ENCODE peak calls at places on chromosome 16, in nine cellular contexts. E is A549, T is PC-3, R is gastrocnemius medialis, P is MM.1S, V is mucosa of descending colon, N is transverse colon, A is tibial artery, Q is Peyer's patch. C is an unnamed sample. For H3K4me1, the result is how much of the 10 kb centered on the place peaks cover.

GRCh38 chr16:89089142-89089541 is 4.5 kb upstream of the ACSF3 start:
- DNase-seq in A (no peak), R (no peak), E (no peak), N (no peak), V (no peak), P (no peak), Q (no peak), T (no peak), C (no peak)

GRCh38 chr16:1492923-1493745 is at the start of gene TELO2:
- DNase-seq in V (peak), A (peak), P (peak), T (peak), N (peak), Q (peak), E (peak), R (peak), C (no peak)

GRCh38 chr16:31134625-31135534 is 647 bp downstream of the PRSS8 start:
- DNase-seq in E (no peak), N (peak), A (no peak), T (peak), P (no peak), R (no peak), V (peak), Q (peak), C (no peak)

GRCh38 chr16:90020260-90020837 is 1.1 kb upstream of the DBNDD1 start:
- DNase-seq in R (no peak), P (no peak), A (no peak), T (no peak), V (peak), N (no peak), Q (no peak), E (no peak), C (no peak)

GRCh38 chr16:48834576-48834975 is 224.6 kb upstream of the N4BP1 start:
- DNase-seq in V (no peak), T (no peak), A (no peak), E (no peak), N (no peak), R (no peak), Q (no peak), P (no peak), C (no peak)

GRCh38 chr16:54077412-54077821 is 209.2 kb downstream of the IRX3 start:
- DNase-seq in E (peak), A (no peak), P (no peak), Q (no peak), R (no peak), V (no peak), N (no peak), T (peak), C (no peak)

GRCh38 chr16:55508941-55509920 is at the start of gene LPCAT2:
- DNase-seq in E (peak), T (peak), P (peak), A (peak), N (peak), V (peak), Q (peak), R (peak), C (no peak)

GRCh38 chr16:76199681-76200210 is 77.5 kb upstream of the CNTNAP4 start:
- DNase-seq in A (no peak), P (no peak), Q (no peak), E (no peak), T (no peak), V (no peak), R (no peak), N (no peak), C (no peak)

GRCh38 chr16:13171313-13171712 is 269.9 kb downstream of the SHISA9 start:
- DNase-seq in V (no peak), T (no peak), E (no peak), P (no peak), N (no peak), R (no peak), A (no peak), Q (no peak), C (no peak)

GRCh38 chr16:81940781-81941560 is 70.3 kb downstream of the SDR42E1 start:
- DNase-seq in R (no peak), V (no peak), T (peak), E (peak), P (no peak), N (no peak), Q (no peak), A (no peak), C (no peak)

GRCh38 chr16:12639044-12639443 is 164.6 kb downstream of the CPPED1 start:
- DNase-seq in T (no peak), E (no peak), P (no peak), Q (no peak), N (no peak), A (no peak), R (no peak), V (no peak), C (no peak)

GRCh38 chr16:35102780-35103403 is 1643.5 kb downstream of the TP53TG3F start:
- DNase-seq in V (no peak), E (no peak), P (no peak), R (no peak), A (no peak), Q (no peak), N (no peak), T (no peak), C (no peak)

GRCh38 chr16:67181346-67181745 is 2.4 kb downstream of the MATCAP1 start:
- DNase-seq in N (peak), A (no peak), T (peak), P (no peak), Q (no peak), R (no peak), V (no peak), E (no peak), C (no peak)

GRCh38 chr16:22977294-22977697 is 163.3 kb downstream of the HS3ST2 start:
- DNase-seq in T (peak), N (no peak), V (no peak), E (no peak), R (no peak), Q (no peak), A (no peak), P (peak), C (no peak)

GRCh38 chr16:80038566-80038965 is 438.0 kb upstream of the MAF start:
- DNase-seq in Q (no peak), A (no peak), V (no peak), N (no peak), T (no peak), E (no peak), P (no peak), R (no peak), C (no peak)

GRCh38 chr16:11955713-11956123 is 9.3 kb upstream of the TNFRSF17 start:
- DNase-seq in R (no peak), N (no peak), A (no peak), P (no peak), E (no peak), Q (no peak), T (peak), V (no peak), C (no peak)

GRCh38 chr16:65834680-65835079 is 531.8 kb upstream of the CDH5 start:
- DNase-seq in V (no peak), E (no peak), T (no peak), P (no peak), A (no peak), Q (no peak), R (no peak), N (no peak), C (no peak)

GRCh38 chr16:5502467-5502869 is 404.9 kb upstream of the EEF2KMT start:
- DNase-seq in Q (no peak), T (no peak), N (peak), A (no peak), P (no peak), R (no peak), E (peak), V (peak), C (no peak)

GRCh38 chr16:50160495-50161164 is 7.5 kb downstream of the TENT4B start:
- DNase-seq in P (no peak), E (no peak), N (no peak), A (no peak), T (no peak), Q (no peak), R (no peak), V (no peak), C (no peak)

GRCh38 chr16:72786606-72787005 is 261.3 kb downstream of the ZFHX3 start:
- DNase-seq in V (no peak), N (no peak), R (no peak), P (no peak), T (no peak), Q (no peak), A (no peak), E (no peak), C (no peak)

GRCh38 chr16:27798241-27798640 is 248.3 kb downstream of the KATNIP start:
- DNase-seq in Q (no peak), V (no peak), N (no peak), R (no peak), P (no peak), E (no peak), T (no peak), A (no peak), C (no peak)

GRCh38 chr16:75080205-75081029 is 36.2 kb downstream of the LDHD start:
- DNase-seq in E (no peak), V (no peak), N (no peak), R (no peak), T (peak), A (no peak), Q (no peak), P (no peak), C (no peak)

GRCh38 chr16:72797606-72798005 is 250.3 kb downstream of the ZFHX3 start:
- DNase-seq in E (no peak), R (no peak), A (no peak), P (no peak), Q (no peak), N (no peak), V (no peak), T (no peak), C (no peak)

GRCh38 chr16:29645699-29646187 is 17.3 kb upstream of the SPN start:
- DNase-seq in V (no peak), Q (no peak), E (no peak), R (no peak), N (no peak), A (no peak), P (peak), T (no peak), C (no peak)

GRCh38 chr16:66493490-66494401 is 56.2 kb downstream of the TK2 start:
- DNase-seq in N (no peak), Q (peak), R (no peak), V (peak), E (no peak), P (no peak), A (peak), T (no peak), C (no peak)

GRCh38 chr16:89402962-89403361 is 87.4 kb downstream of the ANKRD11 start:
- DNase-seq in Q (no peak), V (no peak), A (no peak), P (no peak), T (no peak), N (no peak), R (no peak), E (no peak), C (no peak)

GRCh38 chr16:51268237-51268636 is 117.2 kb upstream of the SALL1 start:
- DNase-seq in E (no peak), Q (no peak), A (no peak), P (no peak), T (no peak), V (no peak), N (no peak), R (no peak), C (no peak)

GRCh38 chr16:50666658-50667496 is 14.2 kb downstream of the SNX20 start:
- DNase-seq in P (no peak), N (no peak), A (no peak), T (no peak), E (no peak), Q (no peak), V (no peak), R (no peak), C (no peak)

GRCh38 chr16:90035902-90036301 is 16.6 kb upstream of the DBNDD1 start:
- DNase-seq in A (no peak), R (no peak), T (no peak), Q (no peak), P (no peak), E (no peak), V (no peak), N (no peak), C (no peak)

GRCh38 chr16:77679336-77679735 is 43.0 kb upstream of the NUDT7 start:
- DNase-seq in R (no peak), A (no peak), V (no peak), P (no peak), E (no peak), N (no peak), T (no peak), Q (no peak), C (no peak)

GRCh38 chr16:47561286-47561685 is 100.2 kb downstream of the PHKB start:
- DNase-seq in A (no peak), E (no peak), R (no peak), T (no peak), Q (no peak), P (no peak), V (no peak), N (no peak), C (no peak)

GRCh38 chr16:69880640-69881133 is 70.4 kb upstream of the CLEC18A start:
- DNase-seq in P (no peak), E (no peak), Q (no peak), N (no peak), V (no peak), T (no peak), R (no peak), A (no peak), C (no peak)

GRCh38 chr16:66612422-66612821 is 7.9 kb downstream of the CMTM3 start:
- DNase-seq in A (no peak), T (no peak), V (no peak), N (no peak), E (no peak), Q (no peak), P (no peak), R (no peak), C (no peak)

GRCh38 chr16:49502136-49502881 is 128.7 kb downstream of the C16orf78 start:
- DNase-seq in R (no peak), V (no peak), T (no peak), P (no peak), E (no peak), Q (no peak), A (peak), N (no peak), C (no peak)

GRCh38 chr16:66382171-66382965 is 15.9 kb downstream of the CDH5 start:
- DNase-seq in N (no peak), V (no peak), A (no peak), E (peak), Q (no peak), T (peak), R (no peak), P (no peak), C (no peak)

GRCh38 chr16:67528870-67529638 is 425 bp downstream of the RIPOR1 start:
- DNase-seq in P (no peak), A (no peak), Q (no peak), E (peak), R (no peak), V (peak), T (peak), N (peak), C (no peak)

GRCh38 chr16:17460890-17461289 is 9.9 kb downstream of the XYLT1 start:
- DNase-seq in V (no peak), T (no peak), R (no peak), N (no peak), P (no peak), Q (no peak), E (no peak), A (no peak), C (no peak)

GRCh38 chr16:54879681-54880080 is 51.0 kb upstream of the IRX5 start:
- DNase-seq in P (no peak), R (no peak), V (no peak), Q (no peak), A (no peak), E (peak), N (no peak), T (no peak), C (no peak)

GRCh38 chr16:27234171-27234570 is 30.8 kb downstream of the KDM8 start:
- DNase-seq in R (no peak), A (no peak), V (peak), Q (no peak), E (no peak), N (no peak), T (no peak), P (no peak), C (no peak)

GRCh38 chr16:30185683-30186421 is 2.5 kb downstream of the CORO1A start:
- DNase-seq in V (peak), Q (peak), T (no peak), N (peak), R (no peak), A (peak), P (peak), E (no peak), C (no peak)

DNA sequence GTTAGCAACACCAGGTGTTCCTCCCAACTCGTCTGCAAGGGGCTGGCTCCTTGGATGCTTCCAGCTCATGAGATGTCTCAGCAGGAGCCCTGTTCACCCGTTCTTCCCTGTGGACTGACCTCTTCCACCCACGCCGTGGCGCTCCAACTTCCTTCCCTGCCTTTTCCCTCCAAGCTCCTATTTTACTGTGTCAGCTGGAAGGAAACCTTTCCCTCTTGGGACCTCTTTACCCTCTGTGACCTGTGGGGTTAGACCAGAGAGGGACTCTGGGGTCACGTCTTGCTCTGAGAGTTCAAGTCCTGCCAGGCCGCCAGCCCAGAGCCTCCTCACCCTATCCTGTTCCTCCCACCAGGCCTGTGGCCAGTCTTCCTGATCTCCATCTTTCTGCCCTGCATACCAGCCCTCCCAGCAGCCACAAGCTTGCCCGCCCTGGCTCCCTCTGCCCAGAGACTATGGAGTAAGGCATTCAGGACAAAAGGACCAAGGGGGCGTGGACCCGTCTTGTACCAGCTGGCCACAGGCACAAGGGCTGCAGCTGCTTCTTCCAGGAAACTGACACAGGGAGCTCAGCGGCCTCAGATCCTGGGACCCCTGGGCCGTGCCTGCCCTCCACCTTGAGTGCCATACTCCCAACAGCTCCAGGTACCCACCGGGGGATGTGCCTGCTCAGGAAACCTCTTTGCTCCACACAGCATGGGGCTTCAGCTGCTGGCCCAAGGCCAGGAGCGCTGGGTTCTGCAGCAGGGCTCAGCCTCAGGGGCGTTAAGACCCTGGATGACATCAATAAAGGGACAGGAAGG is 3.0 kb downstream of the PAQR4 start:
- DNase-seq in V (no peak), P (no peak), A (no peak), Q (no peak), T (no peak), N (no peak), E (no peak), R (no peak), C (no peak)
- H3K4me3 ChIP-seq in V (no peak), P (no peak), A (no peak), Q (no peak), T (no peak), N (no peak), E (no peak), R (no peak), C (no peak)

GRCh38 chr16:83838151-83838550 is 30.4 kb downstream of the HSBP1 start:
- DNase-seq in P (no peak), E (no peak), R (no peak), A (no peak), N (no peak), Q (no peak), T (no peak), V (no peak), C (no peak)

GRCh38 chr16:83835972-83836566 is 28.3 kb downstream of the HSBP1 start:
- DNase-seq in V (no peak), R (no peak), Q (no peak), T (peak), A (no peak), P (no peak), E (peak), N (no peak), C (no peak)

GRCh38 chr16:83840060-83840617 is 32.4 kb downstream of the HSBP1 start:
- DNase-seq in A (no peak), Q (no peak), N (no peak), E (no peak), P (no peak), V (no peak), T (no peak), R (no peak), C (no peak)

GRCh38 chr16:83839561-83839960 is 31.8 kb downstream of the HSBP1 start:
- DNase-seq in Q (no peak), A (no peak), T (no peak), N (no peak), E (no peak), V (no peak), P (no peak), R (no peak), C (no peak)

DNA sequence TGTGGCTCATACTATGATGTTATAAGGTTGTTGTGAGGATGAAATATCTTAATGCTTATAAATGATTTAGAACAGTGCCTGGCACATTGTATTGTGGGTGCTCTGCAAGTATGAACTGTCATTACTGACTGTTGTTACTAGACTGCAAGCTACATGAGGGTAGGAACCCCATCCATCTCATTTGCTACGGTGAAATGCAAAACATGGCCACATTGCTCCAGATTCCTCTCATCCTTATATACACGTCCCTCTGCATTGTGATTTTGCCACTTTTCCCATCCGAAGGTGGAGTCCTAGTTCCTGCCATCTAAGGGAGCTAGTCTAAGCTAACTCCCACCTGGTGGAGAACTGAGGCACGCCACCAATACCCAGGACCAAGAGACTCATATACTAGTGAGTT is 29.8 kb downstream of the HSBP1 start:
- DNase-seq in R (no peak), V (no peak), A (no peak), N (no peak), P (no peak), T (no peak), Q (no peak), E (no peak), C (no peak)
- H3K4me1 ChIP-seq in R (under half), V (under half), A (under half), N (under half), P (under half), T (under half), Q (under half), E (under half), C (under half)

GRCh38 chr16:14309906-14310305 is 238.8 kb downstream of the MRTFB start:
- DNase-seq in P (no peak), E (peak), N (no peak), R (no peak), V (no peak), T (peak), Q (no peak), A (no peak), C (no peak)
- H3K4me3 ChIP-seq in P (no peak), E (peak), N (no peak), R (peak), V (no peak), T (peak), Q (no peak), A (no peak), C (no peak)

GRCh38 chr16:85200471-85201278 is 88.4 kb upstream of the CIBAR2 start:
- DNase-seq in Q (peak), E (no peak), A (no peak), N (no peak), V (no peak), R (no peak), P (peak), T (no peak), C (no peak)
- H3K4me1 ChIP-seq in Q (under half), E (under half), A (half or more), N (under half), V (under half), R (half or more), P (under half), T (under half), C (half or more)

DNA sequence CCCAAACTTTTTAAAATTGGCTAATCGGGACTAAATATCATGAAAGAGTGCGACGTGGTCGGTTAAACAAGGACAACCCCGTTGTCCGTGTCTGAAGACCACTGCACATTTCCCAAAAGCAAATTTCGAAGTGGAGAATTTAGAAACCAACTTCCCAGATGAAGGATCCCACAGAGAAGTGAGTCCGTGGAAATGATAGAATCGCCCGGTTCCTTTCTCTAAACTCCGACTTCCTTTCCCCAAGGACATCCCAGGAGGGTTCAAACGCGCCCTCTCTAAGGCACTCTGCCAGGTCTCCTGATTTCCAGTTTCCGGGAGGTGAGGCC is 1.2 kb upstream of the MMP15 start:
- DNase-seq in P (no peak), V (no peak), Q (no peak), R (no peak), E (no peak), A (no peak), N (no peak), T (no peak), C (no peak)
- H3K4me3 ChIP-seq in P (no peak), V (no peak), Q (peak), R (peak), E (no peak), A (peak), N (peak), T (no peak), C (peak)

GRCh38 chr16:68743664-68744063 is 6.6 kb downstream of the CDH1 start:
- DNase-seq in A (no peak), N (no peak), E (no peak), V (no peak), R (no peak), Q (no peak), P (no peak), T (no peak), C (no peak)
- H3K4me1 ChIP-seq in A (under half), N (half or more), E (half or more), V (half or more), R (under half), Q (under half), P (under half), T (half or more), C (under half)